ENCODE peak calls at places on chromosomes 2 and 18, in six cellular contexts. F, E, V, W, I and J are unnamed samples.

GRCh38 chr18:79862562-79862961 is 64.8 kb downstream of the KCNG2 start:
- DNase-seq in F (no peak), I (no peak), E (no peak), W (no peak), V (no peak), J (no peak)

GRCh38 chr18:61699397-61700090 is 193.3 kb downstream of the RNF152 start:
- DNase-seq in W (no peak), I (no peak), E (no peak), V (no peak), F (no peak), J (no peak)

GRCh38 chr2:26355038-26355995 is 8.7 kb upstream of the ADGRF3 start:
- DNase-seq in E (peak; percentile 97), F (no peak), W (no peak), V (peak; percentile 86), I (peak; percentile 99), J (no peak)

GRCh38 chr2:207311316-207312005 is 145.7 kb upstream of the KLF7 start:
- DNase-seq in I (peak; percentile 85), W (peak; percentile 46), E (peak; percentile 100), F (peak; percentile 28), V (peak; percentile 94), J (peak; percentile 3)

GRCh38 chr2:214014551-214015230 is 396.2 kb upstream of the VWC2L start:
- DNase-seq in F (no peak), V (no peak), E (no peak), W (no peak), I (no peak), J (no peak)

GRCh38 chr18:13403786-13404549 is 185.4 kb downstream of the LDLRAD4 start:
- DNase-seq in W (no peak), E (no peak), I (no peak), F (no peak), V (no peak), J (no peak)

GRCh38 chr18:61842146-61842545 is 50.7 kb downstream of the RNF152 start:
- DNase-seq in I (no peak), E (no peak), F (no peak), W (no peak), V (no peak), J (no peak)

GRCh38 chr2:10520154-10520553 is 72.0 kb upstream of the ODC1 start:
- DNase-seq in I (no peak), F (no peak), V (no peak), W (no peak), E (no peak), J (peak; percentile 18)

GRCh38 chr2:602571-603366 is 74.4 kb downstream of the TMEM18 start:
- DNase-seq in W (peak; percentile 21), I (no peak), V (no peak), E (no peak), F (no peak), J (no peak)

GRCh38 chr2:96890726-96891385 is 21.0 kb upstream of the SEMA4C start:
- DNase-seq in I (no peak), W (no peak), E (peak; percentile 56), F (no peak), V (no peak), J (no peak)

GRCh38 chr18:31942301-31942998 is 478 bp downstream of the TRAPPC8 start:
- DNase-seq in I (peak; percentile 54), V (peak; percentile 35), F (peak; percentile 55), E (peak; percentile 75), W (no peak), J (no peak)

GRCh38 chr2:36562245-36562644 is 35.7 kb downstream of the FEZ2 start:
- DNase-seq in V (peak; percentile 79), W (no peak), I (peak; percentile 77), F (no peak), E (peak; percentile 46), J (no peak)

GRCh38 chr18:36580266-36580665 is 248.5 kb downstream of the TPGS2 start:
- DNase-seq in F (no peak), E (peak; percentile 4), V (peak; percentile 35), I (peak; percentile 51), W (no peak), J (no peak)

GRCh38 chr18:71529708-71530303 is 1014.3 kb downstream of the CBLN2 start:
- DNase-seq in E (no peak), I (peak; percentile 59), W (no peak), V (peak; percentile 93), F (no peak), J (no peak)

GRCh38 chr2:109417701-109418335 is 195.9 kb downstream of the SEPTIN10 start:
- DNase-seq in E (no peak), I (no peak), F (no peak), W (no peak), V (no peak), J (no peak)

GRCh38 chr2:207897541-207898353 is 127.6 kb downstream of the PLEKHM3 start:
- DNase-seq in F (peak; percentile 25), W (peak; percentile 84), E (no peak), V (no peak), I (no peak), J (no peak)

GRCh38 chr18:47997338-47997780 is 66.9 kb upstream of the SMAD2 start:
- DNase-seq in F (no peak), W (no peak), V (no peak), I (no peak), E (no peak), J (no peak)

GRCh38 chr2:109480486-109481195 is 133.1 kb downstream of the SEPTIN10 start:
- DNase-seq in I (no peak), W (no peak), E (no peak), F (no peak), V (no peak), J (no peak)

GRCh38 chr18:35603528-35603927 is 22.0 kb downstream of the GALNT1 start:
- DNase-seq in E (no peak), F (no peak), W (peak; percentile 31), V (no peak), I (no peak), J (no peak)

GRCh38 chr2:71614976-71615768 is 161.8 kb downstream of the DYSF start:
- DNase-seq in E (no peak), I (peak; percentile 44), W (peak; percentile 18), F (peak; percentile 45), V (peak; percentile 81), J (no peak)

GRCh38 chr2:41142463-41142862 is 690.6 kb upstream of the SLC8A1 start:
- DNase-seq in I (no peak), W (peak; percentile 8), E (no peak), F (no peak), V (no peak), J (no peak)

GRCh38 chr2:167294775-167295140 is 406.5 kb downstream of the XIRP2 start:
- DNase-seq in V (no peak), I (no peak), F (no peak), W (no peak), E (peak; percentile 41), J (peak; percentile 10)

GRCh38 chr2:25161055-25161781 is 7.2 kb downstream of the POMC start:
- DNase-seq in E (no peak), F (peak; percentile 57), V (peak; percentile 13), W (no peak), I (peak; percentile 10), J (no peak)

GRCh38 chr2:2859164-2859563 is 518.5 kb downstream of the EIPR1 start:
- DNase-seq in V (no peak), I (no peak), F (no peak), E (no peak), W (no peak), J (no peak)

GRCh38 chr2:12318427-12319057 is 398.2 kb upstream of the TRIB2 start:
- DNase-seq in W (no peak), I (peak; percentile 98), V (peak; percentile 45), F (peak; percentile 61), E (peak; percentile 86), J (no peak)

GRCh38 chr2:80122675-80123074 is 181.9 kb downstream of the LRRTM1 start:
- DNase-seq in W (no peak), F (no peak), V (no peak), I (no peak), E (no peak), J (no peak)

GRCh38 chr18:29434650-29435049 is 1257.7 kb upstream of the CDH2 start:
- DNase-seq in E (peak; percentile 3), F (no peak), I (peak; percentile 32), W (no peak), V (no peak), J (no peak)

GRCh38 chr2:29063646-29064372 is 10.5 kb downstream of the PCARE start:
- DNase-seq in E (no peak), W (no peak), V (peak; percentile 95), I (peak; percentile 75), F (no peak), J (no peak)

GRCh38 chr2:232974431-232974830 is 38.6 kb downstream of the NGEF start:
- DNase-seq in I (no peak), E (no peak), W (no peak), V (no peak), F (no peak), J (no peak)

GRCh38 chr18:51192026-51192425 is 5.5 kb downstream of the MEX3C start:
- DNase-seq in I (no peak), V (no peak), F (no peak), W (no peak), E (no peak), J (no peak)

GRCh38 chr18:51188024-51188701 is 9.3 kb downstream of the MEX3C start:
- DNase-seq in F (no peak), V (no peak), I (no peak), W (no peak), E (no peak), J (no peak)

GRCh38 chr18:51191139-51191717 is 6.3 kb downstream of the MEX3C start:
- DNase-seq in I (peak; percentile 16), F (no peak), W (no peak), V (no peak), E (no peak), J (peak; percentile 52)

GRCh38 chr18:51193621-51194287 is 3.7 kb downstream of the MEX3C start:
- DNase-seq in E (peak; percentile 37), F (no peak), I (peak; percentile 42), W (no peak), V (peak; percentile 40), J (no peak)

DNA sequence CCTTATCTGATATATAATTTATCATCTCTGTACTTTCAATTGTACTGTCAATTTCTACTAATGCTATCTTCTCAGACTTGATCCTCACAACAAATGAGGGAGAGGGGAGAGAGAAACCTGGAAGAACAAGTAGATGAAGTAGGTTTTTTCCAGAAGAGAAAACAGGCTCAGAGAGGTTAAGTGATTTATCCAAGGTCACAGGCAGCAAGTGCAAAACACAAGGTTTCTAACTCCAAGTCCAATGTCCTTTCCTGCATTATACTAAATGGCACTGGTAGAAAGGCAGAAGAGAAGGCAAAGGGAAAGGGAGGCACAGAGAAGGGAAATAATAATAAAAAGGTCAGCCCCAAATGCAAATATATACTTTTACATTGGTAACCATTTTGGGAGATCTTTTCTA is 7.5 kb downstream of the MEX3C start:
- DNase-seq in F (no peak), V (no peak), I (no peak), W (no peak), E (no peak), J (no peak)
- H3K4me3 ChIP-seq in F (no peak overlapping the region), V (no peak overlapping the region), I (no peak overlapping the region), W (no peak overlapping the region), E (no peak overlapping the region), J (no peak overlapping the region)

GRCh38 chr2:218366621-218367414 is 10.2 kb downstream of the CATIP start:
- DNase-seq in V (no peak), I (no peak), E (no peak), W (no peak), F (no peak), J (no peak)
- H3K4me3 ChIP-seq in V (no peak overlapping the region), I (peak overlapping the region; percentile 55), E (no peak overlapping the region), W (no peak overlapping the region), F (no peak overlapping the region), J (no peak overlapping the region)

GRCh38 chr2:95075440-95075885 is 46.1 kb downstream of the MRPS5 start:
- DNase-seq in W (no peak), I (no peak), F (no peak), E (no peak), V (no peak), J (no peak)
- H3K4me3 ChIP-seq in W (no peak overlapping the region), I (no peak overlapping the region), F (no peak overlapping the region), E (no peak overlapping the region), V (no peak overlapping the region), J (peak overlapping the region; percentile 54)

GRCh38 chr2:27714851-27715291 is 51.2 kb downstream of the SLC4A1AP start:
- DNase-seq in E (no peak), V (no peak), F (no peak), I (no peak), W (no peak), J (no peak)
- H3K4me3 ChIP-seq in E (no peak overlapping the region), V (peak overlapping the region; percentile 51), F (no peak overlapping the region), I (peak overlapping the region; percentile 43), W (peak overlapping the region; percentile 90), J (no peak overlapping the region)